ENCODE peak calls at places on chromosomes 13 and 19, in five cellular contexts. J, W, O, V and Y are unnamed samples.

GRCh38 chr19:45899253-45899652 is 3.2 kb downstream of the MYPOP start:
- DNase-seq in J (no peak), W (no peak), O (no peak), V (no peak), Y (no peak)

GRCh38 chr19:58513694-58514563 is 2.1 kb upstream of the SLC27A5 start:
- DNase-seq in J (peak), W (peak), O (peak), V (peak), Y (peak)

GRCh38 chr19:54572696-54573311 is 786 bp upstream of the LILRA2 start:
- DNase-seq in J (no peak), W (no peak), O (no peak), V (no peak), Y (peak)

GRCh38 chr19:8585894-8586750 is 8.9 kb upstream of the MYO1F start:
- DNase-seq in J (no peak), W (no peak), O (peak), V (peak), Y (peak)

GRCh38 chr13:98507060-98507797 is 69.7 kb downstream of the STK24 start:
- DNase-seq in J (peak), W (peak), O (peak), V (peak), Y (peak)

GRCh38 chr19:48681127-48681470 is 8.3 kb upstream of the NTN5 start:
- DNase-seq in J (no peak), W (peak), O (peak), V (no peak), Y (no peak)

GRCh38 chr13:67964091-67964490 is 734.0 kb upstream of the PCDH9 start:
- DNase-seq in J (no peak), W (no peak), O (no peak), V (no peak), Y (no peak)

GRCh38 chr19:42295831-42296525 is 6.0 kb upstream of the PRR19 start:
- DNase-seq in J (peak), W (no peak), O (no peak), V (peak), Y (peak)

GRCh38 chr13:42548731-42549554 is 25.0 kb upstream of the TNFSF11 start:
- DNase-seq in J (no peak), W (peak), O (peak), V (no peak), Y (no peak)

GRCh38 chr19:44356383-44357111 is at the start of gene ZNF112:
- DNase-seq in J (peak), W (peak), O (peak), V (peak), Y (peak)

GRCh38 chr19:57348136-57348535 is 2.9 kb upstream of the ZNF304 start:
- DNase-seq in J (no peak), W (no peak), O (peak), V (no peak), Y (no peak)

GRCh38 chr19:15161028-15161984 is 39.5 kb downstream of the NOTCH3 start:
- DNase-seq in J (no peak), W (no peak), O (peak), V (peak), Y (no peak)

GRCh38 chr13:44756411-44756810 is 180.3 kb upstream of the TSC22D1 start:
- DNase-seq in J (no peak), W (no peak), O (no peak), V (no peak), Y (no peak)

GRCh38 chr13:32427852-32428580 is at the start of gene N4BP2L1:
- DNase-seq in J (peak), W (peak), O (peak), V (peak), Y (peak)

GRCh38 chr19:40392894-40393517 is 3.0 kb upstream of the HIPK4 start:
- DNase-seq in J (no peak), W (no peak), O (no peak), V (peak), Y (no peak)

GRCh38 chr13:113972451-113973217 is 1.2 kb downstream of the C13orf46 start:
- DNase-seq in J (peak), W (no peak), O (no peak), V (no peak), Y (peak)

GRCh38 chr13:61728468-61728867 is 312.8 kb upstream of the PCDH20 start:
- DNase-seq in J (no peak), W (peak), O (no peak), V (no peak), Y (no peak)

GRCh38 chr13:35600137-35600536 is 123.6 kb upstream of the MAB21L1 start:
- DNase-seq in J (no peak), W (no peak), O (peak), V (no peak), Y (no peak)

GRCh38 chr19:3556978-3557460 is 367 bp downstream of the MFSD12 start:
- DNase-seq in J (no peak), W (no peak), O (peak), V (peak), Y (no peak)

GRCh38 chr13:38008636-38009035 is 139.1 kb upstream of the TRPC4 start:
- DNase-seq in J (no peak), W (no peak), O (peak), V (no peak), Y (no peak)

GRCh38 chr13:74575729-74576125 is 441.5 kb upstream of the KLF12 start:
- DNase-seq in J (peak), W (peak), O (peak), V (no peak), Y (peak)

GRCh38 chr13:113802761-113803160 is 43.7 kb downstream of the TMEM255B start:
- DNase-seq in J (no peak), W (no peak), O (no peak), V (no peak), Y (peak)

GRCh38 chr19:29636553-29637325 is 28.5 kb upstream of the PLEKHF1 start:
- DNase-seq in J (no peak), W (no peak), O (no peak), V (no peak), Y (no peak)

GRCh38 chr19:20925481-20925880 is 2.4 kb downstream of the ZNF85 start:
- DNase-seq in J (no peak), W (no peak), O (no peak), V (no peak), Y (no peak)

GRCh38 chr19:4516199-4516938 is 1.9 kb downstream of the PLIN4 start:
- DNase-seq in J (no peak), W (no peak), O (no peak), V (no peak), Y (no peak)

GRCh38 chr19:18418034-18418724 is 1.0 kb upstream of the SSBP4 start:
- DNase-seq in J (peak), W (peak), O (no peak), V (no peak), Y (peak)

GRCh38 chr13:51900471-51900870 is 38.7 kb downstream of the CCDC70 start:
- DNase-seq in J (no peak), W (no peak), O (no peak), V (no peak), Y (no peak)

GRCh38 chr13:30934381-30934780 is 1.9 kb downstream of the TEX26 start:
- DNase-seq in J (no peak), W (no peak), O (peak), V (no peak), Y (no peak)